ENCODE peak calls at places on chromosomes 5 and 9, in eight cellular contexts. Q is GM23248; T is SJSA1; W is WERI-Rb-1; X is aorta; O is right atrium auricular region; J is CD4-positive, CD25-positive, alpha-beta regulatory T cell; N is left ventricle myocardium inferior. A is an unnamed sample.

GRCh38 chr9:128294142-128294541 is 18.1 kb downstream of the SWI5 start:
- DNase-seq in Q (no peak), T (no peak), W (no peak), X (no peak), O (no peak), J (no peak), N (no peak), A (no peak)

GRCh38 chr5:133287500-133287899 is 235.7 kb downstream of the HSPA4 start:
- DNase-seq in Q (peak; percentile 28), T (peak; percentile 46), W (peak; percentile 75), X (no peak), O (no peak), J (peak; percentile 3), N (no peak), A (peak; percentile 16)

GRCh38 chr5:95555553-95555952 is 652 bp downstream of the ARSK start:
- DNase-seq in Q (peak; percentile 38), T (no peak), W (no peak), X (no peak), O (no peak), J (peak; percentile 4), N (no peak), A (no peak)

GRCh38 chr5:35822541-35822940 is 34.1 kb upstream of the IL7R start:
- DNase-seq in Q (no peak), T (no peak), W (no peak), X (no peak), O (no peak), J (no peak), N (no peak), A (no peak)

GRCh38 chr9:84121991-84122523 is 141.5 kb downstream of the RMI1 start:
- DNase-seq in Q (no peak), T (peak; percentile 84), W (no peak), X (no peak), O (no peak), J (no peak), N (no peak), A (no peak)

GRCh38 chr5:3701694-3702093 is 106.1 kb downstream of the IRX1 start:
- DNase-seq in Q (no peak), T (no peak), W (no peak), X (no peak), O (no peak), J (no peak), N (no peak), A (no peak)

GRCh38 chr9:98144076-98144475 is 25.1 kb upstream of the TRIM14 start:
- DNase-seq in Q (no peak), T (no peak), W (no peak), X (no peak), O (no peak), J (no peak), N (no peak), A (no peak)

GRCh38 chr5:61386062-61386800 is 54.2 kb downstream of the ZSWIM6 start:
- DNase-seq in Q (no peak), T (no peak), W (no peak), X (no peak), O (no peak), J (no peak), N (no peak), A (no peak)

GRCh38 chr5:131610198-131611063 is 24.6 kb downstream of the RAPGEF6 start:
- DNase-seq in Q (peak; percentile 66), T (peak; percentile 83), W (no peak), X (no peak), O (no peak), J (no peak), N (no peak), A (no peak)

GRCh38 chr9:1458503-1458902 is 408.3 kb downstream of the DMRT2 start:
- DNase-seq in Q (peak; percentile 87), T (peak; percentile 57), W (no peak), X (no peak), O (no peak), J (no peak), N (no peak), A (no peak)

GRCh38 chr9:135718616-135719015 is 16.6 kb downstream of the KCNT1 start:
- DNase-seq in Q (peak; percentile 58), T (no peak), W (no peak), X (no peak), O (no peak), J (no peak), N (no peak), A (no peak)

GRCh38 chr5:15304066-15304731 is 195.8 kb upstream of the FBXL7 start:
- DNase-seq in Q (no peak), T (no peak), W (no peak), X (no peak), O (no peak), J (no peak), N (no peak), A (no peak)

GRCh38 chr9:116506685-116507084 is 180.4 kb upstream of the TRIM32 start:
- DNase-seq in Q (peak; percentile 57), T (no peak), W (no peak), X (no peak), O (no peak), J (no peak), N (no peak), A (no peak)

GRCh38 chr9:125990793-125991220 is 243.6 kb downstream of the PBX3 start:
- DNase-seq in Q (no peak), T (no peak), W (peak; percentile 42), X (no peak), O (no peak), J (no peak), N (no peak), A (no peak)

GRCh38 chr5:65512170-65512937 is 30.6 kb upstream of the ADAMTS6 start:
- DNase-seq in Q (no peak), T (peak; percentile 23), W (no peak), X (no peak), O (no peak), J (no peak), N (no peak), A (no peak)

GRCh38 chr9:95506692-95507455 is 9.9 kb downstream of the PTCH1 start:
- DNase-seq in Q (peak; percentile 82), T (peak; percentile 61), W (peak; percentile 65), X (peak; percentile 59), O (no peak), J (peak; percentile 38), N (peak; percentile 42), A (no peak)

DNA sequence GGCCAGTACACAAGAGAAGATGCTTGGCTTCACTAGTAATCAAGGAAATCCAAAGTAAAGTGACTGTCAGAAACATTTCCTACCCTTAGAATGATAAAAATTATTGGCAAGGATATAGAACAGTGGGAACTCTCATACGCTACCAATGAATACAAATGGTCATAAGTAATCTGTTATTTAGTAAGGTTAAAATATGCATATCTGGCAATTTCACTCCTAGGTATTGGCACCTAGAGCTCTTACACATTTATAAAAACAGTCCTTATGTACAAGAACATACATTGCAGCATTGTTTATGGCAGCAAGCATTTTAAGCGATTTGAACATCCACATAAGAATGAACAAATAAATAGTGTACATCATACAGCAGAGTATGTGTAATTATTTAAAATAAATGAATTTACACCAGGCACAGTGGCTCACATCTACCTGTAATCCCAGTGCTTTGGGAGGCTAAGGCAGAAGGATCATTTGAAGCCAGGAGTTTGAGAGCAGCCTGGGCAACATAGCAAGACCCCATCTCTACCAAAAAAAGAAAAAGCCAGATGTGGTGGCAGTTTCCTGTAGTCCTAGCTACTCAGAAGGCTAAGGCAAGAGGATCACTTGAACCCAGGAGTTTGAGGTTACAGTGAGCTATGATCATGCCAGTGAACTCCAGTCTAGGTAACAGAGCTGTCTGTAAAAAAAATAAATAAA is 93.3 kb downstream of the NIPBL start:
- DNase-seq in Q (no peak), T (no peak), W (no peak), X (no peak), O (no peak), J (no peak), N (no peak), A (no peak)
- H3K9me3 ChIP-seq in Q (no peaks in the 10 kb centered on the region), T (no peaks in the 10 kb centered on the region), W (no peaks in the 10 kb centered on the region), X (no peaks in the 10 kb centered on the region), O (no peaks in the 10 kb centered on the region), J (no peaks in the 10 kb centered on the region), N (no peaks in the 10 kb centered on the region), A (no peaks in the 10 kb centered on the region)

GRCh38 chr5:178703015-178703414 is 27.4 kb downstream of the ZNF354A start:
- DNase-seq in Q (no peak), T (no peak), W (no peak), X (no peak), O (no peak), J (no peak), N (no peak), A (no peak)

GRCh38 chr5:178695560-178695959 is 34.9 kb downstream of the ZNF354A start:
- DNase-seq in Q (no peak), T (no peak), W (no peak), X (no peak), O (no peak), J (no peak), N (no peak), A (no peak)

GRCh38 chr5:178699854-178700253 is 30.6 kb downstream of the ZNF354A start:
- DNase-seq in Q (no peak), T (no peak), W (no peak), X (no peak), O (no peak), J (no peak), N (no peak), A (no peak)
- H3K9me3 ChIP-seq in Q (no peaks in the 10 kb centered on the region), T (peaks cover 39% of the 10 kb centered on the region), W (no peaks in the 10 kb centered on the region), X (peaks cover 7% of the 10 kb centered on the region), O (peaks cover 24% of the 10 kb centered on the region), J (peaks cover 2% of the 10 kb centered on the region), N (peaks cover 50% of the 10 kb centered on the region), A (no peaks in the 10 kb centered on the region)

GRCh38 chr5:162391848-162392247 is 324.3 kb downstream of the GABRG2 start:
- DNase-seq in Q (no peak), T (no peak), W (no peak), X (no peak), O (no peak), J (no peak), N (no peak), A (no peak)

GRCh38 chr5:162393555-162393954 is 326.0 kb downstream of the GABRG2 start:
- DNase-seq in Q (no peak), T (no peak), W (no peak), X (no peak), O (no peak), J (no peak), N (no peak), A (no peak)
- H3K9me3 ChIP-seq in Q (no peaks in the 10 kb centered on the region), T (peaks cover under 1% of the 10 kb centered on the region), W (no peaks in the 10 kb centered on the region), X (no peaks in the 10 kb centered on the region), O (peaks cover 17% of the 10 kb centered on the region), J (no peaks in the 10 kb centered on the region), N (peaks cover 46% of the 10 kb centered on the region), A (peaks cover 4% of the 10 kb centered on the region)

GRCh38 chr5:87113848-87114247 is 153.8 kb upstream of the RASA1 start:
- DNase-seq in Q (peak; percentile 88), T (peak; percentile 96), W (no peak), X (no peak), O (no peak), J (no peak), N (no peak), A (no peak)
- H3K9me3 ChIP-seq in Q (no peaks in the 10 kb centered on the region), T (no peaks in the 10 kb centered on the region), W (no peaks in the 10 kb centered on the region), X (no peaks in the 10 kb centered on the region), O (no peaks in the 10 kb centered on the region), J (no peaks in the 10 kb centered on the region), N (no peaks in the 10 kb centered on the region), A (no peaks in the 10 kb centered on the region)